ENCODE peak calls at places on chromosomes 2 and 18, in eight cellular contexts. One of them, this sample, is unnamed.

GRCh38 chr2:8849322-8849721 is 11.9 kb upstream of the KIDINS220 start:
- DNase-seq in CD8-positive, alpha-beta T cell: no peak
- DNase-seq in right lobe of liver: no peak
- DNase-seq in ovary: no peak
- DNase-seq in AG04450: peak
- DNase-seq in cardiac fibroblast: peak
- DNase-seq in OCI-LY7: no peak
- DNase-seq in coronary artery: no peak
- DNase-seq in this sample: no peak

GRCh38 chr18:78743078-78743477 is 236.5 kb upstream of the SALL3 start:
- DNase-seq in cardiac fibroblast: no peak
- DNase-seq in AG04450: no peak
- DNase-seq in ovary: no peak
- DNase-seq in coronary artery: peak
- DNase-seq in right lobe of liver: peak
- DNase-seq in OCI-LY7: no peak
- DNase-seq in CD8-positive, alpha-beta T cell: no peak
- DNase-seq in this sample: no peak

GRCh38 chr18:79095216-79095615 is 26.0 kb downstream of the ATP9B start:
- DNase-seq in OCI-LY7: no peak
- DNase-seq in AG04450: no peak
- DNase-seq in ovary: no peak
- DNase-seq in CD8-positive, alpha-beta T cell: no peak
- DNase-seq in coronary artery: no peak
- DNase-seq in right lobe of liver: no peak
- DNase-seq in cardiac fibroblast: no peak
- DNase-seq in this sample: no peak

GRCh38 chr2:139967665-139968064 is 1187.5 kb upstream of the NXPH2 start:
- DNase-seq in OCI-LY7: no peak
- DNase-seq in cardiac fibroblast: no peak
- DNase-seq in CD8-positive, alpha-beta T cell: no peak
- DNase-seq in AG04450: no peak
- DNase-seq in coronary artery: no peak
- DNase-seq in right lobe of liver: no peak
- DNase-seq in ovary: no peak
- DNase-seq in this sample: no peak

GRCh38 chr2:216827073-216827725 is 32.7 kb downstream of the TNP1 start:
- DNase-seq in OCI-LY7: no peak
- DNase-seq in AG04450: no peak
- DNase-seq in right lobe of liver: no peak
- DNase-seq in ovary: no peak
- DNase-seq in cardiac fibroblast: no peak
- DNase-seq in CD8-positive, alpha-beta T cell: no peak
- DNase-seq in coronary artery: no peak
- DNase-seq in this sample: no peak

GRCh38 chr18:23822590-23823385 is 133.5 kb downstream of the LAMA3 start:
- DNase-seq in OCI-LY7: no peak
- DNase-seq in coronary artery: no peak
- DNase-seq in right lobe of liver: no peak
- DNase-seq in AG04450: no peak
- DNase-seq in ovary: no peak
- DNase-seq in cardiac fibroblast: no peak
- DNase-seq in CD8-positive, alpha-beta T cell: no peak
- DNase-seq in this sample: no peak

GRCh38 chr2:62014102-62014501 is 108.6 kb downstream of the COMMD1 start:
- DNase-seq in OCI-LY7: peak
- DNase-seq in cardiac fibroblast: peak
- DNase-seq in CD8-positive, alpha-beta T cell: no peak
- DNase-seq in ovary: peak
- DNase-seq in AG04450: peak
- DNase-seq in coronary artery: peak
- DNase-seq in right lobe of liver: peak
- DNase-seq in this sample: peak

GRCh38 chr2:232132179-232132578 is 170.7 kb downstream of the DIS3L2 start:
- DNase-seq in right lobe of liver: no peak
- DNase-seq in coronary artery: no peak
- DNase-seq in AG04450: no peak
- DNase-seq in CD8-positive, alpha-beta T cell: no peak
- DNase-seq in OCI-LY7: no peak
- DNase-seq in ovary: no peak
- DNase-seq in cardiac fibroblast: no peak
- DNase-seq in this sample: no peak

GRCh38 chr2:170897108-170897507 is 31.9 kb upstream of the GORASP2 start:
- DNase-seq in AG04450: no peak
- DNase-seq in CD8-positive, alpha-beta T cell: no peak
- DNase-seq in right lobe of liver: no peak
- DNase-seq in ovary: no peak
- DNase-seq in OCI-LY7: no peak
- DNase-seq in cardiac fibroblast: no peak
- DNase-seq in coronary artery: no peak
- DNase-seq in this sample: no peak

GRCh38 chr18:12689256-12689655 is 13.3 kb downstream of the CEP76 start:
- DNase-seq in CD8-positive, alpha-beta T cell: no peak
- DNase-seq in AG04450: no peak
- DNase-seq in ovary: no peak
- DNase-seq in coronary artery: no peak
- DNase-seq in cardiac fibroblast: no peak
- DNase-seq in OCI-LY7: no peak
- DNase-seq in right lobe of liver: no peak
- DNase-seq in this sample: no peak

GRCh38 chr2:126885701-126886121 is 13.0 kb upstream of the TEX51 start:
- DNase-seq in cardiac fibroblast: peak
- DNase-seq in AG04450: peak
- DNase-seq in coronary artery: peak
- DNase-seq in CD8-positive, alpha-beta T cell: no peak
- DNase-seq in OCI-LY7: no peak
- DNase-seq in ovary: peak
- DNase-seq in right lobe of liver: no peak
- DNase-seq in this sample: no peak

GRCh38 chr18:58051765-58052460 is 7.9 kb downstream of the NEDD4L start:
- DNase-seq in OCI-LY7: no peak
- DNase-seq in AG04450: no peak
- DNase-seq in ovary: no peak
- DNase-seq in right lobe of liver: no peak
- DNase-seq in CD8-positive, alpha-beta T cell: no peak
- DNase-seq in coronary artery: no peak
- DNase-seq in cardiac fibroblast: peak
- DNase-seq in this sample: no peak

GRCh38 chr18:48022531-48023330 is 92.3 kb upstream of the SMAD2 start:
- DNase-seq in coronary artery: peak
- DNase-seq in OCI-LY7: peak
- DNase-seq in cardiac fibroblast: peak
- DNase-seq in CD8-positive, alpha-beta T cell: no peak
- DNase-seq in AG04450: no peak
- DNase-seq in right lobe of liver: peak
- DNase-seq in ovary: no peak
- DNase-seq in this sample: no peak

GRCh38 chr2:207385903-207386302 is 143.9 kb upstream of the CREB1 start:
- DNase-seq in CD8-positive, alpha-beta T cell: no peak
- DNase-seq in right lobe of liver: no peak
- DNase-seq in cardiac fibroblast: peak
- DNase-seq in OCI-LY7: no peak
- DNase-seq in ovary: no peak
- DNase-seq in AG04450: peak
- DNase-seq in coronary artery: no peak
- DNase-seq in this sample: no peak

GRCh38 chr2:18599509-18600254 is 10.3 kb upstream of the NT5C1B start:
- DNase-seq in coronary artery: no peak
- DNase-seq in AG04450: no peak
- DNase-seq in OCI-LY7: peak
- DNase-seq in CD8-positive, alpha-beta T cell: no peak
- DNase-seq in ovary: no peak
- DNase-seq in right lobe of liver: no peak
- DNase-seq in cardiac fibroblast: peak
- DNase-seq in this sample: no peak

GRCh38 chr2:162217596-162217995 is 25.6 kb downstream of the FAP start:
- DNase-seq in OCI-LY7: no peak
- DNase-seq in CD8-positive, alpha-beta T cell: no peak
- DNase-seq in coronary artery: no peak
- DNase-seq in ovary: no peak
- DNase-seq in cardiac fibroblast: no peak
- DNase-seq in AG04450: peak
- DNase-seq in right lobe of liver: no peak
- DNase-seq in this sample: no peak

GRCh38 chr2:120312861-120313694 is 32.9 kb upstream of the INHBB start:
- DNase-seq in CD8-positive, alpha-beta T cell: peak
- DNase-seq in OCI-LY7: peak
- DNase-seq in right lobe of liver: peak
- DNase-seq in AG04450: peak
- DNase-seq in coronary artery: peak
- DNase-seq in cardiac fibroblast: peak
- DNase-seq in ovary: peak
- DNase-seq in this sample: peak

GRCh38 chr2:30756051-30756719 is 51.1 kb downstream of the CAPN13 start:
- DNase-seq in OCI-LY7: no peak
- DNase-seq in AG04450: no peak
- DNase-seq in ovary: no peak
- DNase-seq in CD8-positive, alpha-beta T cell: no peak
- DNase-seq in right lobe of liver: no peak
- DNase-seq in cardiac fibroblast: peak
- DNase-seq in coronary artery: no peak
- DNase-seq in this sample: no peak

GRCh38 chr2:54634564-54635511 is 88.6 kb upstream of the EML6 start:
- DNase-seq in ovary: peak
- DNase-seq in CD8-positive, alpha-beta T cell: no peak
- DNase-seq in right lobe of liver: no peak
- DNase-seq in cardiac fibroblast: peak
- DNase-seq in OCI-LY7: peak
- DNase-seq in AG04450: no peak
- DNase-seq in coronary artery: no peak
- DNase-seq in this sample: no peak

GRCh38 chr2:233349005-233349998 is 5.0 kb upstream of the DGKD start:
- DNase-seq in right lobe of liver: peak
- DNase-seq in AG04450: no peak
- DNase-seq in ovary: peak
- DNase-seq in cardiac fibroblast: peak
- DNase-seq in CD8-positive, alpha-beta T cell: no peak
- DNase-seq in coronary artery: no peak
- DNase-seq in OCI-LY7: peak
- DNase-seq in this sample: no peak

GRCh38 chr2:101140237-101140636 is 10.9 kb downstream of the TBC1D8 start:
- DNase-seq in AG04450: no peak
- DNase-seq in cardiac fibroblast: no peak
- DNase-seq in OCI-LY7: no peak
- DNase-seq in CD8-positive, alpha-beta T cell: no peak
- DNase-seq in ovary: no peak
- DNase-seq in coronary artery: no peak
- DNase-seq in right lobe of liver: no peak
- DNase-seq in this sample: no peak
- H3K4me3 ChIP-seq in AG04450: no peak
- H3K4me3 ChIP-seq in cardiac fibroblast: no peak
- H3K4me3 ChIP-seq in OCI-LY7: no peak
- H3K4me3 ChIP-seq in CD8-positive, alpha-beta T cell: no peak
- H3K4me3 ChIP-seq in ovary: no peak
- H3K4me3 ChIP-seq in coronary artery: no peak
- H3K4me3 ChIP-seq in right lobe of liver: no peak
- H3K4me3 ChIP-seq in this sample: no peak

GRCh38 chr18:52992041-52992440 is 652.0 kb downstream of the DCC start:
- DNase-seq in CD8-positive, alpha-beta T cell: no peak
- DNase-seq in cardiac fibroblast: no peak
- DNase-seq in AG04450: no peak
- DNase-seq in ovary: no peak
- DNase-seq in right lobe of liver: no peak
- DNase-seq in coronary artery: no peak
- DNase-seq in OCI-LY7: no peak
- DNase-seq in this sample: no peak
- TF ChIP-seq CTCF in CD8-positive, alpha-beta T cell: no peak
- TF ChIP-seq CTCF in cardiac fibroblast: no peak
- TF ChIP-seq CTCF in AG04450: no peak
- TF ChIP-seq CTCF in ovary: no peak
- TF ChIP-seq CTCF in right lobe of liver: peak
- TF ChIP-seq CTCF in coronary artery: no peak
- TF ChIP-seq CTCF in OCI-LY7: peak
- TF ChIP-seq CTCF in this sample: no peak

DNA sequence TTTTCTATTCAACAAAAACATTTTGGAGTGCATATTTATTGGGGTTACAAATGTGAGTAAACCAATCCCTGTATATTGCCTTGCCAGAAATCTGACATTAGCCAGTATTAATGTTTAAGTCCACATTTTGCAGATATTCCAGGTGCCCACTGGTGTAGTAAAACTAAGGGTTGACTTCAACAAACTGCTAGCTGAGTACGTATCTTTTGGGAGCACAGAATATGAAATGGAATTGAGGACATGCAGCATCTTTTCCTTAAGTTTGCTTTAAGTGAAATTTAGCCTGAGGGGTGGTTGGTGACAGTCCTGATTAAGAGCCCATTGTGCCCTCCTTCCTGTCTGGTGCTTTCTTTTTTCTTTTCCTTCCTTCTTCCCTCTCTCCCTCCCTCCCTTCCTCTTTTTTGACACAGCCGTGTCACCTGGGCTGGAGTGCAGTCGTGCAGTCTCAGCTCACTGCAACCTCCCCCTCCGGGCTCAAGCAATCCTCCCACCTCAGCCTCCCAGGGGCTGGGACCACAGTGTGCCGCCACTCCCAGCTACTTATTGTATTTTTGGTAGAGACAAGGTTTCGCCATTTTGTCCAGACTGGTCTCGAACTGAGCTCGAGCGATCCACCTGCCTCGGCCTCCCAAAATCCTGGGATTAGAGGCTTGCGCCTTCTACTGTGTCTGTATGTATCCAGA is 1.6 kb downstream of the NUP35 start:
- DNase-seq in OCI-LY7: peak
- DNase-seq in ovary: no peak
- DNase-seq in cardiac fibroblast: no peak
- DNase-seq in right lobe of liver: no peak
- DNase-seq in coronary artery: no peak
- DNase-seq in CD8-positive, alpha-beta T cell: no peak
- DNase-seq in AG04450: no peak
- DNase-seq in this sample: no peak
- H3K4me3 ChIP-seq in OCI-LY7: peak
- H3K4me3 ChIP-seq in ovary: peak
- H3K4me3 ChIP-seq in cardiac fibroblast: no peak
- H3K4me3 ChIP-seq in right lobe of liver: peak
- H3K4me3 ChIP-seq in coronary artery: peak
- H3K4me3 ChIP-seq in CD8-positive, alpha-beta T cell: peak
- H3K4me3 ChIP-seq in AG04450: no peak
- H3K4me3 ChIP-seq in this sample: peak

DNA sequence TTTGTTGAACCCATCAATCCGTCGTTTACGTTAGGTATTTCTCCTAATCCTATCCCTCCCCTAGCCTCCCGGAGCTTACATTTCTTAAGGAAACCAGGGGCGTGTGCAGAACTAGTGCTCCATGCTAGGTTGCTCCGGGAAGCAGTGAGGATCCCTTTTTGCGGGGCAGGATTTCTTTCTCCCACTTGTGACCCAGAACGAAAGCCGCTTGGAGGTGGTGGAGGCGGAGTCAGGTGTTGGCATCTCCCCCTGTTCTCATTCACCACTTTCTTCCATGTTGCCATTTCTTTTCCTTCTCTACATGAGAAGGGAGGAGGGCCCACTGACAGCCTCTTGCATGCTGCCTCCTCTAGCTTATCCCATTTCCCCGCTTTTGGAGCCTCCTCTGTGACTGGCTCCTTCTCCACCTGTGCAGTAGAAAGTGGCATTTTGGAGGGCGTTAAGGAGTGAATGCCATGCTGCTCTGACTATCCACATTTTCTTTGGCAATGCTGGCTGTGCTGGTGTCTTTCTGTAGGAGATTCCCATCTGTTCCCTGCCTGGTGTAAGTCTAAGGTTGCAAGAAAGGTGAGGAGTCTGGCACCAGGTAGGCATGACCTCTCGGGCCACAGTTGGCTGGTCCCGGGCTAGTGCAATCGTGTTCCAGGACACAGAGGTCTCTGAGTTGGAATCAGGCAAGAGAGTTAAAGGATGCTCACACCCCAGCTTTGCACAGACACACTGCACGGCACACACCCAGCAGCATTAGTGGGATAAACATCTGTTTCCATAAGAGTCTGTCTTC is 89.5 kb downstream of the ACKR3 start:
- DNase-seq in AG04450: no peak
- DNase-seq in cardiac fibroblast: no peak
- DNase-seq in OCI-LY7: no peak
- DNase-seq in ovary: no peak
- DNase-seq in right lobe of liver: no peak
- DNase-seq in coronary artery: peak
- DNase-seq in CD8-positive, alpha-beta T cell: no peak
- DNase-seq in this sample: no peak
- TF ChIP-seq CTCF in AG04450: no peak
- TF ChIP-seq CTCF in cardiac fibroblast: no peak
- TF ChIP-seq CTCF in OCI-LY7: no peak
- TF ChIP-seq CTCF in ovary: no peak
- TF ChIP-seq CTCF in right lobe of liver: no peak
- TF ChIP-seq CTCF in coronary artery: no peak
- TF ChIP-seq CTCF in CD8-positive, alpha-beta T cell: no peak
- TF ChIP-seq CTCF in this sample: no peak

This sample was measured in dorsolateral prefrontal cortex.